ENCODE peak calls at places on chromosomes 4 and X, in five cellular contexts. L is stimulated activated CD8-positive, alpha-beta memory T cell treated with anti-CD3 and anti-CD28 coated beads, Interleukin-4, amount 100 ng/mL, for 24 hours; Q is activated CD4-positive, alpha-beta T cell treated with anti-CD3 and anti-CD28 coated beads, Interleukin-2, amount 50 U/mL, for 4 hours; X is lung microvascular endothelial cell; M is stimulated activated CD4-positive, alpha-beta T cell treated with anti-CD3 and anti-CD28 coated beads, Interleukin-4, amount 100 ng/mL, for 24 hours. O is an unnamed sample.

GRCh38 chr4:178086324-178086723 is 644.1 kb upstream of the AGA start:
- DNase-seq in L (no peak), Q (no peak), X (no peak), M (no peak), O (no peak)

GRCh38 chrX:41542151-41542935 is 95.2 kb downstream of the NYX start:
- DNase-seq in L (no peak), Q (no peak), X (no peak), M (no peak), O (no peak)

GRCh38 chr4:40702800-40703151 is 47.0 kb upstream of the NSUN7 start:
- DNase-seq in L (no peak), Q (no peak), X (no peak), M (no peak), O (no peak)

GRCh38 chr4:45931151-45931550 is 192.7 kb downstream of the GABRG1 start:
- DNase-seq in L (no peak), Q (no peak), X (no peak), M (no peak), O (no peak)

GRCh38 chr4:53055716-53056413 is 193.7 kb downstream of the RASL11B start:
- DNase-seq in L (no peak), Q (no peak), X (no peak), M (no peak), O (no peak)

GRCh38 chrX:20517565-20517964 is 250.9 kb upstream of the RPS6KA3 start:
- DNase-seq in L (no peak), Q (no peak), X (peak; percentile 7), M (no peak), O (no peak)

GRCh38 chr4:42655248-42655647 is 1.7 kb downstream of the ATP8A1 start:
- DNase-seq in L (no peak), Q (no peak), X (no peak), M (no peak), O (no peak)

GRCh38 chr4:95510145-95510544 is 38.6 kb downstream of the UNC5C start:
- DNase-seq in L (no peak), Q (no peak), X (peak; percentile 1), M (no peak), O (peak; percentile 1)

GRCh38 chrX:95076449-95076848 is 1402.4 kb downstream of the FAM133A start:
- DNase-seq in L (no peak), Q (no peak), X (no peak), M (no peak), O (peak; percentile 30)

GRCh38 chr4:55547461-55547770 is 707 bp upstream of the CLOCK start:
- DNase-seq in L (no peak), Q (no peak), X (no peak), M (no peak), O (no peak)

GRCh38 chrX:74242484-74243138 is 61.4 kb upstream of the ZCCHC13 start:
- DNase-seq in L (no peak), Q (no peak), X (peak; percentile 47), M (no peak), O (no peak)

GRCh38 chrX:154327026-154327820 is 31.6 kb downstream of the TKTL1 start:
- DNase-seq in L (no peak), Q (no peak), X (no peak), M (no peak), O (no peak)

GRCh38 chrX:48937065-48937907 is 18.5 kb upstream of the PIM2 start:
- DNase-seq in L (peak; percentile 86), Q (peak; percentile 84), X (no peak), M (peak; percentile 89), O (no peak)

GRCh38 chrX:28988246-28988645 is 401.0 kb downstream of the IL1RAPL1 start:
- DNase-seq in L (no peak), Q (no peak), X (no peak), M (no peak), O (no peak)

GRCh38 chr4:83821493-83821892 is 285.6 kb downstream of the GPAT3 start:
- DNase-seq in L (no peak), Q (no peak), X (no peak), M (no peak), O (no peak)

GRCh38 chr4:173247316-173247715 is 78.7 kb downstream of the GALNT7 start:
- DNase-seq in L (no peak), Q (no peak), X (no peak), M (no peak), O (no peak)

GRCh38 chrX:72532371-72532770 is 40.3 kb downstream of the HDAC8 start:
- DNase-seq in L (no peak), Q (no peak), X (peak; percentile 8), M (no peak), O (no peak)

GRCh38 chr4:184330008-184330400 is 112.3 kb upstream of the ENPP6 start:
- DNase-seq in L (no peak), Q (no peak), X (no peak), M (no peak), O (no peak)

GRCh38 chrX:148298737-148299136 is 201.7 kb upstream of the AFF2 start:
- DNase-seq in L (no peak), Q (no peak), X (peak; percentile 66), M (no peak), O (no peak)

GRCh38 chr4:27684501-27685077 is 823.9 kb downstream of the STIM2 start:
- DNase-seq in L (no peak), Q (no peak), X (peak; percentile 1), M (no peak), O (peak; percentile 66)

GRCh38 chr4:184102488-184102887 is 115.2 kb downstream of the ENPP6 start:
- DNase-seq in L (no peak), Q (no peak), X (no peak), M (no peak), O (no peak)

GRCh38 chr4:70868778-70869177 is 29.1 kb upstream of the GRSF1 start:
- DNase-seq in L (no peak), Q (no peak), X (no peak), M (no peak), O (no peak)

GRCh38 chr4:112847781-112848180 is 201.7 kb upstream of the ANK2 start:
- DNase-seq in L (no peak), Q (no peak), X (no peak), M (no peak), O (no peak)